ENCODE peak calls at places on chromosomes 7 and 10, in four cellular contexts. K is lung microvascular endothelial cell, R is A549, W is kidney epithelial cell. Z is an unnamed sample.

GRCh38 chr7:3673524-3673923 is 372.5 kb downstream of the SDK1 start:
- DNase-seq in K (peak), R (no peak), W (no peak), Z (no peak)

GRCh38 chr7:17696422-17696821 is 243.9 kb downstream of the SNX13 start:
- DNase-seq in K (no peak), R (peak), W (no peak), Z (peak)

GRCh38 chr7:120966961-120967360 is 16.4 kb downstream of the ING3 start:
- DNase-seq in K (no peak), R (no peak), W (no peak), Z (no peak)

GRCh38 chr10:100364735-100365391 is 17.8 kb downstream of the SCD start:
- DNase-seq in K (peak), R (peak), W (peak), Z (peak)

GRCh38 chr7:148095066-148095465 is 495.5 kb upstream of the C7orf33 start:
- DNase-seq in K (no peak), R (no peak), W (no peak), Z (no peak)

GRCh38 chr7:107879400-107880035 is 11.5 kb upstream of the DLD start:
- DNase-seq in K (peak), R (peak), W (no peak), Z (peak)

GRCh38 chr7:148982596-148983219 is 45.6 kb downstream of the PDIA4 start:
- DNase-seq in K (no peak), R (no peak), W (no peak), Z (peak)

GRCh38 chr10:31741473-31741872 is 187.2 kb downstream of the ARHGAP12 start:
- DNase-seq in K (no peak), R (no peak), W (no peak), Z (no peak)

GRCh38 chr7:74037609-74038008 is 9.6 kb downstream of the ELN start:
- DNase-seq in K (no peak), R (no peak), W (no peak), Z (no peak)

GRCh38 chr10:118983263-118983662 is 46.3 kb upstream of the NANOS1 start:
- DNase-seq in K (no peak), R (no peak), W (no peak), Z (no peak)

GRCh38 chr7:105769951-105770628 is 106.3 kb downstream of the ATXN7L1 start:
- DNase-seq in K (peak), R (peak), W (no peak), Z (peak)

GRCh38 chr10:112775892-112776679 is 174.0 kb upstream of the TCF7L2 start:
- DNase-seq in K (no peak), R (no peak), W (no peak), Z (no peak)

GRCh38 chr10:29858352-29859267 is 200.8 kb downstream of the JCAD start:
- DNase-seq in K (peak), R (peak), W (peak), Z (peak)

GRCh38 chr10:70250956-70251680 is 17.9 kb upstream of the PPA1 start:
- DNase-seq in K (no peak), R (no peak), W (no peak), Z (no peak)

GRCh38 chr10:92239185-92239599 is 51.7 kb downstream of the CPEB3 start:
- DNase-seq in K (no peak), R (no peak), W (no peak), Z (no peak)

GRCh38 chr10:28871677-28872076 is 194.4 kb downstream of the BAMBI start:
- DNase-seq in K (no peak), R (no peak), W (no peak), Z (no peak)

GRCh38 chr7:8208661-8209060 is 53.3 kb downstream of the ICA1 start:
- DNase-seq in K (no peak), R (no peak), W (no peak), Z (no peak)

GRCh38 chr10:80589726-80590373 is 52.1 kb downstream of the SH2D4B start:
- DNase-seq in K (no peak), R (no peak), W (no peak), Z (no peak)

GRCh38 chr7:144747961-144748360 is 87.9 kb downstream of the TPK1 start:
- DNase-seq in K (no peak), R (no peak), W (no peak), Z (no peak)

GRCh38 chr10:119301397-119301796 is 94.0 kb downstream of the GRK5 start:
- DNase-seq in K (no peak), R (no peak), W (no peak), Z (no peak)

GRCh38 chr10:28845009-28845682 is 167.8 kb downstream of the BAMBI start:
- DNase-seq in K (no peak), R (no peak), W (no peak), Z (no peak)

GRCh38 chr7:150956395-150957118 is 21.6 kb downstream of the KCNH2 start:
- DNase-seq in K (no peak), R (no peak), W (no peak), Z (no peak)

GRCh38 chr10:12348341-12348869 is 942 bp upstream of the CAMK1D start:
- DNase-seq in K (no peak), R (no peak), W (no peak), Z (no peak)

GRCh38 chr7:139745330-139746143 is 32.3 kb downstream of the HIPK2 start:
- DNase-seq in K (no peak), R (no peak), W (no peak), Z (no peak)

GRCh38 chr7:139871820-139872219 is 42.8 kb downstream of the TBXAS1 start:
- DNase-seq in K (no peak), R (no peak), W (no peak), Z (no peak)

GRCh38 chr7:2936891-2937580 is 92.9 kb upstream of the GNA12 start:
- DNase-seq in K (no peak), R (no peak), W (no peak), Z (no peak)

GRCh38 chr10:116545756-116546155 is at the start of gene PNLIP:
- DNase-seq in K (no peak), R (no peak), W (no peak), Z (no peak)

GRCh38 chr10:16777473-16778370 is 39.5 kb downstream of the RSU1 start:
- DNase-seq in K (peak), R (peak), W (peak), Z (peak)

GRCh38 chr7:29921404-29922010 is 68.1 kb downstream of the SCRN1 start:
- DNase-seq in K (peak), R (peak), W (peak), Z (peak)

GRCh38 chr10:132564690-132565089 is 27.1 kb downstream of the INPP5A start:
- DNase-seq in K (no peak), R (no peak), W (no peak), Z (no peak)

Z was measured in SW480.